ENCODE peak calls at places on chromosomes 11 and 22, in nine cellular contexts. Z is CD8-positive, alpha-beta T cell; H is naive thymus-derived CD4-positive, alpha-beta T cell; Y is ovary; N is prostate gland; O is BE2C; F is thoracic aorta; J is sigmoid colon; L is IMR-90. Q is an unnamed sample.
A peak's percentile ranks its signal among the peaks of the same experiment; 100 is the strongest.

GRCh38 chr11:15117751-15118150 is 3.0 kb downstream of the INSC start:
- DNase-seq in N (no peak), L (no peak), O (no peak), F (no peak), Z (no peak), H (no peak), Y (no peak), J (no peak), Q (no peak)

GRCh38 chr11:79290766-79291165 is 150.1 kb downstream of the TENM4 start:
- DNase-seq in Z (no peak), Y (no peak), O (no peak), L (no peak), J (no peak), H (no peak), N (no peak), F (no peak), Q (no peak)

GRCh38 chr11:44338721-44339529 is 29.0 kb upstream of the ALX4 start:
- DNase-seq in F (no peak), Z (no peak), Y (no peak), J (no peak), L (no peak), O (no peak), N (no peak), H (no peak), Q (no peak)

GRCh38 chr11:47394322-47395224 is 13.8 kb upstream of the SLC39A13 start:
- DNase-seq in L (peak; percentile 20), Z (peak; percentile 47), O (no peak), N (no peak), H (peak; percentile 32), Y (no peak), F (no peak), J (peak; percentile 61), Q (no peak)

GRCh38 chr11:128021304-128022006 is 565.9 kb downstream of the ETS1 start:
- DNase-seq in N (peak; percentile 32), J (no peak), F (no peak), Z (no peak), L (no peak), O (no peak), Y (no peak), H (no peak), Q (no peak)

GRCh38 chr11:120337896-120338840 is 2.0 kb downstream of the ARHGEF12 start:
- DNase-seq in N (no peak), O (peak; percentile 36), J (no peak), F (no peak), Z (no peak), H (no peak), Y (no peak), L (peak; percentile 59), Q (no peak)

GRCh38 chr11:47863189-47863892 is 15.2 kb upstream of the NUP160 start:
- DNase-seq in Y (no peak), N (no peak), L (peak; percentile 92), F (no peak), Z (no peak), H (peak; percentile 63), J (no peak), O (no peak), Q (no peak)

GRCh38 chr11:60871378-60872061 is 4.2 kb downstream of the ZP1 start:
- DNase-seq in F (no peak), O (no peak), Y (no peak), J (peak; percentile 60), H (no peak), Z (no peak), N (no peak), L (peak; percentile 42), Q (no peak)

DNA sequence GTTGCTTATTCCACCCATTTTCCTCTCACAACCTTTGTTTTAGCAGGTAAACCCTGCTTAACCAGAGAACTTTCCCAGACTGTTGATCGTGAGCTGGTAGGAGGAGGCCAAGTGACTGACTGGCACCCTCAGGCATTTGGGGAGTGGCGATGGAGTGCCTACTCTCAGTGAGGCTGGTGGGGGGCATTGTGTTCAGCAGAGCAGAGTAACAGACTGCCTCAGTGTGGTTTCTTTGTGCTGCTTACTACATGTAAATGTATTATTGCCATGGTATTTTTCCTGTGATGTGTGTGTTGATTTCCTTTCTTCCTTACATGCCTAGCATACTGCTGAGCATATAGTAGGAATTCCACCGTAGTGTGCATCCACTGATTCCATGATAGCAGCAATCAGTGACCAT is 2.6 kb downstream of the MARK2 start:
- DNase-seq in L (peak; percentile 22), O (no peak), Z (no peak), Y (no peak), F (no peak), J (no peak), H (no peak), N (peak; percentile 53), Q (no peak)
- H3K4me1 ChIP-seq in L (peaks cover 18% of the 10 kb centered on the region), O (peaks cover 2% of the 10 kb centered on the region), Z (peaks cover 58% of the 10 kb centered on the region), Y (peaks cover 11% of the 10 kb centered on the region), F (peaks cover 54% of the 10 kb centered on the region), J (no peaks in the 10 kb centered on the region), H (peaks cover 43% of the 10 kb centered on the region), N (peaks cover 28% of the 10 kb centered on the region), Q (peaks cover 27% of the 10 kb centered on the region)

GRCh38 chr22:48434156-48434867 is 1393.4 kb downstream of the BRD1 start:
- DNase-seq in H (no peak), Y (no peak), Z (no peak), L (no peak), J (peak; percentile 40), O (no peak), F (no peak), N (no peak), Q (no peak)

GRCh38 chr22:48433647-48434046 is 1394.0 kb downstream of the BRD1 start:
- DNase-seq in L (no peak), J (peak; percentile 44), F (no peak), Y (no peak), O (no peak), N (no peak), H (no peak), Z (no peak), Q (no peak)

GRCh38 chr22:48431536-48432315 is 1395.9 kb downstream of the BRD1 start:
- DNase-seq in Z (no peak), N (no peak), Y (no peak), O (no peak), H (no peak), F (no peak), J (no peak), L (no peak), Q (no peak)

GRCh38 chr22:48431014-48431413 is 1396.7 kb downstream of the BRD1 start:
- DNase-seq in Z (no peak), O (no peak), F (no peak), L (no peak), J (no peak), Y (no peak), N (no peak), H (no peak), Q (no peak)

DNA sequence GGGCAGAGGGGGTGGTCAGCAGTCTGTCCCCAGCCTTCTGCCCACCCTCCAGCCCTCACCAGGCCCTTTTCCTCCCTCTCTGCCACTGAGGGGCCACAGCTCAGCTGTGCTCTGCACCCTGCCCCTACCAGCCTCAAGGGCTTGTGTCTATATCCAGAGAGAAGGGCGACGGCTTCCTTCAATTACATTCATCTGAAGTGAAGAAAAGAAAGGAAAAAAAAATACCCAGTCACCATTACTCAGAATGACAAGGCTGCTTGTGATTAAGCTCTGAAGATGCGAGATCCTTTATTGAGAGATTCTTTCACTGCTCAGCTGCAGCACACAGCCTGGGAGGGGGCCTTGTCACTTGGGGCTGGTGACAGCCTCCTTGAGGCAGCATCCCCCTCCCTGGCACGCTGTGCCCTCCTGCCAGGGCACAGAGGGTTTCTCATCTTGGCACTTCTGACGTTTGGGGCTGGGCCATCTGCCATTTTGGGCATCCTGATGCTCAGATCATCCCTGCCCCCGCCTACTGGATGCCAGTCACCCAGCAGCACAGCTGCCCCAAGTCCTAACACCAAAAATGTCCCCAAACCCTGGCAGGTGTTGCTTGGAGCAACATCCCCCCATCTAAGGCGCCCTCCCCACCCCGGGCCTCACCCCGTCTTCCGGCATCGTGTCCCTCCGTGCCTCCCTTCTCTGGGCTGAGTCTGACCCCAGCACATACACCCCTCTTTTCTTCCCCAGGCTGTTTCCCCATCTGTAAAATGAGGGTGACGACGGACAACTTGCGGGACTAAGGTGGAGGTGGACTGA is 1394.8 kb downstream of the BRD1 start:
- DNase-seq in N (no peak), J (peak; percentile 57), L (no peak), H (no peak), F (no peak), Z (no peak), Y (no peak), O (no peak), Q (no peak)
- H3K27me3 ChIP-seq in N (no peaks in the 10 kb centered on the region), J (no peaks in the 10 kb centered on the region), L (no peaks in the 10 kb centered on the region), H (no peaks in the 10 kb centered on the region), F (no peaks in the 10 kb centered on the region), Z (no peaks in the 10 kb centered on the region), Y (no peaks in the 10 kb centered on the region), O (no peaks in the 10 kb centered on the region), Q (no peaks in the 10 kb centered on the region)

DNA sequence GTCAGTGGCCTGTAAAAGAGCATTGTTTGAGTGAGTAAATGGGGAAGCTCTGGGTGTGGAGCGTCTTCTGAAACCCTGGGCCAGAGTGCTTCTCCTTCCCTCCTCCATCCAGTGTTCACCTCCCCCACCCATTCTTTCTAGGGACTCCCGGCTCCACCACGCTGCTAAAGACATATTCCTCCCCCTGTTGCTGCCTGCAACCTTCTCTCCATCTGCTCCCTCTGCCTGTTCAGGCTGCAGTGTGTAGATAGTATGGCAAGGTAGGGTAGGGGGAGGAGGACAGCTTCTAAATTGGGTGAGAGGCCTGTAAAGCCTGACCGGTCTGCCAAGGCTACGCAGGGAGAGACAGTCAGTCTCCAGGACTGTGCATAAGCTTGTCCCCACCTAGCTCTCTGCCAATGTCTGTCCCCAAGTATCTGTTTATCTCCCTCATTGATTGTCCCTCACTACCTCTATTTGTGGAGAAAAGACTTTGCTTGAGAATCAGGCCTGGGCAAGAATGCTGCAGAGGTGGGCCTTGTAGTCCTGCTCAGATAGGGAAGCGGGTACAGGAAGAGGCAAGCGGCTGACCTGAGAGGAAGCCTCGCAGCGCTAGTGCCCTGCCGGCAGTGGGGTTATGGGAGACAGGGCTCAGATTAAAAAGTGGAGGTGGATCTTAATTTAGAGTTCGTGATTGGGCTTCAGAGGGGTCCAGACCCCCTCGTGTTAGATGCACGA is 905 bp upstream of the SEZ6L start:
- DNase-seq in Z (no peak), H (no peak), O (peak; percentile 49), N (no peak), Y (no peak), J (no peak), L (no peak), F (no peak), Q (no peak)
- H3K4me1 ChIP-seq in Z (peaks cover 3% of the 10 kb centered on the region), H (no peaks in the 10 kb centered on the region), O (peaks cover 3% of the 10 kb centered on the region), N (no peaks in the 10 kb centered on the region), Y (no peaks in the 10 kb centered on the region), J (no peaks in the 10 kb centered on the region), L (no peaks in the 10 kb centered on the region), F (peaks cover 10% of the 10 kb centered on the region), Q (no peaks in the 10 kb centered on the region)

GRCh38 chr11:117701781-117702180 is 95.2 kb downstream of the DSCAML1 start:
- DNase-seq in J (no peak), N (no peak), L (no peak), H (no peak), F (no peak), Z (no peak), O (no peak), Y (no peak), Q (no peak)

GRCh38 chr11:117705866-117706265 is 91.2 kb downstream of the DSCAML1 start:
- DNase-seq in O (no peak), L (no peak), N (no peak), F (no peak), H (no peak), Z (no peak), Y (no peak), J (no peak), Q (no peak)

GRCh38 chr11:117703209-117703608 is 93.8 kb downstream of the DSCAML1 start:
- DNase-seq in Y (no peak), O (no peak), J (no peak), N (no peak), L (no peak), H (no peak), F (no peak), Z (no peak), Q (no peak)

GRCh38 chr11:117706322-117706814 is 90.6 kb downstream of the DSCAML1 start:
- DNase-seq in N (no peak), Y (no peak), F (no peak), Z (no peak), J (no peak), L (no peak), O (no peak), H (no peak), Q (no peak)

GRCh38 chr11:117704416-117705150 is 92.4 kb downstream of the DSCAML1 start:
- DNase-seq in Y (no peak), H (no peak), J (no peak), L (no peak), F (no peak), N (no peak), O (peak; percentile 7), Z (no peak), Q (no peak)
- H3K27me3 ChIP-seq in Y (no peaks in the 10 kb centered on the region), H (peaks cover 3% of the 10 kb centered on the region), J (no peaks in the 10 kb centered on the region), L (peaks cover 4% of the 10 kb centered on the region), F (no peaks in the 10 kb centered on the region), N (no peaks in the 10 kb centered on the region), O (no peaks in the 10 kb centered on the region), Z (no peaks in the 10 kb centered on the region), Q (peaks cover 24% of the 10 kb centered on the region)

Q was measured in RWPE2.